ENCODE peak calls at places on chromosomes 5 and 9, in ten cellular contexts. One of them, this sample, is unnamed.

GRCh38 chr5:26649000-26649399 is 389.4 kb downstream of the CDH9 start:
- DNase-seq in GM12878: no peak
- DNase-seq in stomach: no peak
- DNase-seq in tibial nerve: no peak
- DNase-seq in suprapubic skin: no peak
- DNase-seq in ovary: no peak
- DNase-seq in SK-N-SH: no peak
- DNase-seq in esophagus muscularis mucosa: no peak
- DNase-seq in sigmoid colon: no peak
- DNase-seq in transverse colon: no peak
- DNase-seq in this sample: no peak

GRCh38 chr5:96716716-96717115 is 54.5 kb downstream of the CAST start:
- DNase-seq in GM12878: no peak
- DNase-seq in stomach: no peak
- DNase-seq in tibial nerve: no peak
- DNase-seq in suprapubic skin: no peak
- DNase-seq in ovary: no peak
- DNase-seq in SK-N-SH: no peak
- DNase-seq in esophagus muscularis mucosa: no peak
- DNase-seq in sigmoid colon: no peak
- DNase-seq in transverse colon: no peak
- DNase-seq in this sample: no peak

GRCh38 chr5:175035882-175036533 is 311.6 kb downstream of the MSX2 start:
- DNase-seq in GM12878: no peak
- DNase-seq in stomach: no peak
- DNase-seq in tibial nerve: no peak
- DNase-seq in suprapubic skin: no peak
- DNase-seq in ovary: no peak
- DNase-seq in SK-N-SH: no peak
- DNase-seq in esophagus muscularis mucosa: no peak
- DNase-seq in sigmoid colon: no peak
- DNase-seq in transverse colon: no peak
- DNase-seq in this sample: no peak

GRCh38 chr5:310941-311434 is 10.5 kb upstream of the AHRR start:
- DNase-seq in GM12878: no peak
- DNase-seq in stomach: no peak
- DNase-seq in tibial nerve: no peak
- DNase-seq in suprapubic skin: no peak
- DNase-seq in ovary: no peak
- DNase-seq in SK-N-SH: no peak
- DNase-seq in esophagus muscularis mucosa: no peak
- DNase-seq in sigmoid colon: no peak
- DNase-seq in transverse colon: no peak
- DNase-seq in this sample: no peak

GRCh38 chr9:35010351-35010958 is 20.9 kb downstream of the DNAJB5 start:
- DNase-seq in GM12878: no peak
- DNase-seq in stomach: no peak
- DNase-seq in tibial nerve: no peak
- DNase-seq in suprapubic skin: no peak
- DNase-seq in ovary: no peak
- DNase-seq in SK-N-SH: no peak
- DNase-seq in esophagus muscularis mucosa: peak; percentile 26
- DNase-seq in sigmoid colon: no peak
- DNase-seq in transverse colon: no peak
- DNase-seq in this sample: no peak

GRCh38 chr9:77402286-77402685 is 225.0 kb downstream of the VPS13A start:
- DNase-seq in GM12878: no peak
- DNase-seq in stomach: no peak
- DNase-seq in tibial nerve: no peak
- DNase-seq in suprapubic skin: no peak
- DNase-seq in ovary: no peak
- DNase-seq in SK-N-SH: no peak
- DNase-seq in esophagus muscularis mucosa: no peak
- DNase-seq in sigmoid colon: no peak
- DNase-seq in transverse colon: no peak
- DNase-seq in this sample: no peak

GRCh38 chr9:4680750-4681149 is 1.4 kb downstream of the CDC37L1 start:
- DNase-seq in GM12878: no peak
- DNase-seq in stomach: no peak
- DNase-seq in tibial nerve: no peak
- DNase-seq in suprapubic skin: no peak
- DNase-seq in ovary: no peak
- DNase-seq in SK-N-SH: no peak
- DNase-seq in esophagus muscularis mucosa: no peak
- DNase-seq in sigmoid colon: no peak
- DNase-seq in transverse colon: no peak
- DNase-seq in this sample: no peak

GRCh38 chr9:18673179-18673578 is 199.2 kb downstream of the ADAMTSL1 start:
- DNase-seq in GM12878: no peak
- DNase-seq in stomach: no peak
- DNase-seq in tibial nerve: no peak
- DNase-seq in suprapubic skin: no peak
- DNase-seq in ovary: no peak
- DNase-seq in SK-N-SH: no peak
- DNase-seq in esophagus muscularis mucosa: no peak
- DNase-seq in sigmoid colon: no peak
- DNase-seq in transverse colon: no peak
- DNase-seq in this sample: no peak

DNA sequence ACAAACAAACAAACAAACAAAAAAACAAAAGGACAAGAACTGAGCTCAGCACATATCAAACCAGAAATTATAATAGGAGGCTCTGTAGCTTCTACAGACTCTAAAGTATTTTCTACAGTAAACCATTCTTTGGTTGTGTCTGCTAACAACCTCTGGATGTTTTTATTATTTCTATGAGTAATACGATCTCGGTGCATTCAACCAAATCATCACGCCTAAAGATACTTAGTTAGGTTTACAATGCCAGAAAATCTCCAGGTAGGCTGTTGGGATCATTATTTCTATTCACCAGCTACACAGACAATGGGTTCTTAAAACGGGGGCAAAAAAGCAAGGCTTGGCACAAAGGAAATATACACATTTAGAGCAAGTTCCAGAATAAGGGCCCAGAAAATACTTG is 41.6 kb upstream of the ALDOB start:
- DNase-seq in GM12878: no peak
- DNase-seq in stomach: no peak
- DNase-seq in tibial nerve: no peak
- DNase-seq in suprapubic skin: no peak
- DNase-seq in ovary: no peak
- DNase-seq in SK-N-SH: no peak
- DNase-seq in esophagus muscularis mucosa: no peak
- DNase-seq in sigmoid colon: no peak
- DNase-seq in transverse colon: no peak
- DNase-seq in this sample: no peak
- TF ChIP-seq EP300 in GM12878: no peak
- TF ChIP-seq EP300 in stomach: no peak
- TF ChIP-seq EP300 in tibial nerve: no peak
- TF ChIP-seq EP300 in suprapubic skin: no peak
- TF ChIP-seq EP300 in ovary: no peak
- TF ChIP-seq EP300 in SK-N-SH: no peak
- TF ChIP-seq EP300 in esophagus muscularis mucosa: no peak
- TF ChIP-seq EP300 in sigmoid colon: no peak
- TF ChIP-seq EP300 in transverse colon: no peak
- TF ChIP-seq EP300 in this sample: no peak

GRCh38 chr5:67208403-67208802 is 11.8 kb upstream of the CD180 start:
- DNase-seq in GM12878: no peak
- DNase-seq in stomach: no peak
- DNase-seq in tibial nerve: no peak
- DNase-seq in suprapubic skin: no peak
- DNase-seq in ovary: no peak
- DNase-seq in SK-N-SH: no peak
- DNase-seq in esophagus muscularis mucosa: no peak
- DNase-seq in sigmoid colon: no peak
- DNase-seq in transverse colon: no peak
- DNase-seq in this sample: no peak

GRCh38 chr5:67206381-67207328 is 10.1 kb upstream of the CD180 start:
- DNase-seq in GM12878: peak; percentile 94
- DNase-seq in stomach: peak; percentile 72
- DNase-seq in tibial nerve: no peak
- DNase-seq in suprapubic skin: no peak
- DNase-seq in ovary: no peak
- DNase-seq in SK-N-SH: no peak
- DNase-seq in esophagus muscularis mucosa: no peak
- DNase-seq in sigmoid colon: peak; percentile 19
- DNase-seq in transverse colon: peak; percentile 78
- DNase-seq in this sample: no peak

GRCh38 chr5:67205981-67206380 is 9.4 kb upstream of the CD180 start:
- DNase-seq in GM12878: no peak
- DNase-seq in stomach: no peak
- DNase-seq in tibial nerve: no peak
- DNase-seq in suprapubic skin: no peak
- DNase-seq in ovary: no peak
- DNase-seq in SK-N-SH: no peak
- DNase-seq in esophagus muscularis mucosa: no peak
- DNase-seq in sigmoid colon: peak; percentile 62
- DNase-seq in transverse colon: no peak
- DNase-seq in this sample: no peak

GRCh38 chr5:67211926-67212325 is 15.3 kb upstream of the CD180 start:
- DNase-seq in GM12878: no peak
- DNase-seq in stomach: no peak
- DNase-seq in tibial nerve: no peak
- DNase-seq in suprapubic skin: no peak
- DNase-seq in ovary: no peak
- DNase-seq in SK-N-SH: no peak
- DNase-seq in esophagus muscularis mucosa: no peak
- DNase-seq in sigmoid colon: peak; percentile 11
- DNase-seq in transverse colon: no peak
- DNase-seq in this sample: no peak

GRCh38 chr5:67209141-67209771 is 12.7 kb upstream of the CD180 start:
- DNase-seq in GM12878: no peak
- DNase-seq in stomach: peak; percentile 62
- DNase-seq in tibial nerve: peak; percentile 94
- DNase-seq in suprapubic skin: no peak
- DNase-seq in ovary: peak; percentile 55
- DNase-seq in SK-N-SH: peak; percentile 79
- DNase-seq in esophagus muscularis mucosa: no peak
- DNase-seq in sigmoid colon: peak; percentile 78
- DNase-seq in transverse colon: peak; percentile 64
- DNase-seq in this sample: no peak
- H3K4me1 ChIP-seq in GM12878: peaks cover 38% of the 10 kb centered on the region
- H3K4me1 ChIP-seq in stomach: peaks cover 13% of the 10 kb centered on the region
- H3K4me1 ChIP-seq in tibial nerve: no peaks in the 10 kb centered on the region
- H3K4me1 ChIP-seq in suprapubic skin: peaks cover 18% of the 10 kb centered on the region
- H3K4me1 ChIP-seq in ovary: peaks cover 1% of the 10 kb centered on the region
- H3K4me1 ChIP-seq in SK-N-SH: no peaks in the 10 kb centered on the region
- H3K4me1 ChIP-seq in esophagus muscularis mucosa: peaks cover 7% of the 10 kb centered on the region
- H3K4me1 ChIP-seq in sigmoid colon: peaks cover 4% of the 10 kb centered on the region
- H3K4me1 ChIP-seq in transverse colon: peaks cover 10% of the 10 kb centered on the region
- H3K4me1 ChIP-seq in this sample: peaks cover 12% of the 10 kb centered on the region

GRCh38 chr9:10946676-10947410 is 334.0 kb upstream of the PTPRD start:
- DNase-seq in GM12878: no peak
- DNase-seq in stomach: no peak
- DNase-seq in tibial nerve: no peak
- DNase-seq in suprapubic skin: no peak
- DNase-seq in ovary: no peak
- DNase-seq in SK-N-SH: no peak
- DNase-seq in esophagus muscularis mucosa: no peak
- DNase-seq in sigmoid colon: no peak
- DNase-seq in transverse colon: no peak
- DNase-seq in this sample: no peak
- H3K27me3 ChIP-seq in GM12878: no peaks in the 10 kb centered on the region
- H3K27me3 ChIP-seq in stomach: no peaks in the 10 kb centered on the region
- H3K27me3 ChIP-seq in tibial nerve: no peaks in the 10 kb centered on the region
- H3K27me3 ChIP-seq in suprapubic skin: no peaks in the 10 kb centered on the region
- H3K27me3 ChIP-seq in ovary: no peaks in the 10 kb centered on the region
- H3K27me3 ChIP-seq in SK-N-SH: no peaks in the 10 kb centered on the region
- H3K27me3 ChIP-seq in esophagus muscularis mucosa: no peaks in the 10 kb centered on the region
- H3K27me3 ChIP-seq in sigmoid colon: no peaks in the 10 kb centered on the region
- H3K27me3 ChIP-seq in transverse colon: no peaks in the 10 kb centered on the region
- H3K27me3 ChIP-seq in this sample: no peaks in the 10 kb centered on the region

GRCh38 chr9:2674141-2674824 is 43.0 kb upstream of the KCNV2 start:
- DNase-seq in GM12878: no peak
- DNase-seq in stomach: no peak
- DNase-seq in tibial nerve: no peak
- DNase-seq in suprapubic skin: no peak
- DNase-seq in ovary: no peak
- DNase-seq in SK-N-SH: no peak
- DNase-seq in esophagus muscularis mucosa: no peak
- DNase-seq in sigmoid colon: no peak
- DNase-seq in transverse colon: no peak
- DNase-seq in this sample: no peak
- TF ChIP-seq EP300 in GM12878: no peak
- TF ChIP-seq EP300 in stomach: no peak
- TF ChIP-seq EP300 in tibial nerve: no peak
- TF ChIP-seq EP300 in suprapubic skin: no peak
- TF ChIP-seq EP300 in ovary: no peak
- TF ChIP-seq EP300 in SK-N-SH: no peak
- TF ChIP-seq EP300 in esophagus muscularis mucosa: no peak
- TF ChIP-seq EP300 in sigmoid colon: no peak
- TF ChIP-seq EP300 in transverse colon: no peak
- TF ChIP-seq EP300 in this sample: no peak

DNA sequence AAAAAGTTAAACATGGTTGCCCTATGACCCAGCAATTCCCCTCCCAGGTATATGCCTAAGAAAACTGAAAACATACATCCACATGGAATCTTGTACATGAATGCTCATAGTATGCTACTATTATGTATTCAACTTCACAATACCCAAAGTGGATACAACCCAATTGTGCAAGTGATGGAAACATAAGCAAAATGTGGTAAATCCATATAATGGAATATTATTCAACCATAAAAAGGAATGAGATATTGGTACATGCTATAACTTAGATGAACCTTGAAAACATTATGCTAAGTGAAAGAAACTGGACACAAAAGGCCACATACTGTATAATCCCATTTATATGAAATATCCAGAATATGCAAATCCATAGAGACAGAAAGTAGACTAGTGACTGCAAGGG is 18.1 kb upstream of the CCDC125 start:
- DNase-seq in GM12878: no peak
- DNase-seq in stomach: no peak
- DNase-seq in tibial nerve: no peak
- DNase-seq in suprapubic skin: no peak
- DNase-seq in ovary: no peak
- DNase-seq in SK-N-SH: no peak
- DNase-seq in esophagus muscularis mucosa: no peak
- DNase-seq in sigmoid colon: no peak
- DNase-seq in transverse colon: no peak
- DNase-seq in this sample: no peak
- H3K4me1 ChIP-seq in GM12878: no peaks in the 10 kb centered on the region
- H3K4me1 ChIP-seq in stomach: no peaks in the 10 kb centered on the region
- H3K4me1 ChIP-seq in tibial nerve: no peaks in the 10 kb centered on the region
- H3K4me1 ChIP-seq in suprapubic skin: no peaks in the 10 kb centered on the region
- H3K4me1 ChIP-seq in ovary: no peaks in the 10 kb centered on the region
- H3K4me1 ChIP-seq in SK-N-SH: no peaks in the 10 kb centered on the region
- H3K4me1 ChIP-seq in esophagus muscularis mucosa: no peaks in the 10 kb centered on the region
- H3K4me1 ChIP-seq in sigmoid colon: no peaks in the 10 kb centered on the region
- H3K4me1 ChIP-seq in transverse colon: no peaks in the 10 kb centered on the region
- H3K4me1 ChIP-seq in this sample: no peaks in the 10 kb centered on the region

DNA sequence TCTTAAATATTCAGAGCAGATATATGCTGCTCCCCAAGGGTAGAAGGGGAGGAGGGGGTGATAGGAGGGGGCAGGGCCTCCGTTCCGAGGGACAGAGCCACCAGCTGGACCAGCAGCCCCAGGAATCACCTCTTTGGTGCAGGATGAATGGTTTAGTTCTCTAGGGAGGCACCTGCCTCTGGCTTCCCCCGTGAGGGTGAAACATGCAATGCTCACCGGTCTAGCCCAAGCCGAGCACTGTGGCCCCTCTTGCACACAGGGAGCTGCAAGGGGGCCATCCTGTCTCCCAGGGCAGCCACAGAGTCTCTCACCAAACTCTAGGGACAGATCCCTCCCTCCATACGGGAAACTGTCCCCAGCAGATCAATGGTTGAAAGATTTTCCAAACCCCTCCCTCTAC is 163.7 kb downstream of the DAB2IP start:
- DNase-seq in GM12878: no peak
- DNase-seq in stomach: no peak
- DNase-seq in tibial nerve: no peak
- DNase-seq in suprapubic skin: no peak
- DNase-seq in ovary: no peak
- DNase-seq in SK-N-SH: no peak
- DNase-seq in esophagus muscularis mucosa: no peak
- DNase-seq in sigmoid colon: no peak
- DNase-seq in transverse colon: no peak
- DNase-seq in this sample: no peak
- H3K27me3 ChIP-seq in GM12878: no peaks in the 10 kb centered on the region
- H3K27me3 ChIP-seq in stomach: no peaks in the 10 kb centered on the region
- H3K27me3 ChIP-seq in tibial nerve: no peaks in the 10 kb centered on the region
- H3K27me3 ChIP-seq in suprapubic skin: no peaks in the 10 kb centered on the region
- H3K27me3 ChIP-seq in ovary: no peaks in the 10 kb centered on the region
- H3K27me3 ChIP-seq in SK-N-SH: no peaks in the 10 kb centered on the region
- H3K27me3 ChIP-seq in esophagus muscularis mucosa: no peaks in the 10 kb centered on the region
- H3K27me3 ChIP-seq in sigmoid colon: no peaks in the 10 kb centered on the region
- H3K27me3 ChIP-seq in transverse colon: no peaks in the 10 kb centered on the region
- H3K27me3 ChIP-seq in this sample: no peaks in the 10 kb centered on the region